ENCODE peak calls at places on chromosomes 4 and X, in seven cellular contexts. W is ascending aorta, E is GM23338, X is CD14-positive monocyte, B is ovary, G is GM06990, M is lower leg skin. J is an unnamed sample.

GRCh38 chr4:20354120-20354519 is 102.4 kb downstream of the SLIT2 start:
- DNase-seq in W (no peak), E (peak), X (no peak), B (no peak), G (no peak), M (no peak), J (no peak)

GRCh38 chr4:632391-632790 is 7.0 kb downstream of the PDE6B start:
- DNase-seq in W (no peak), E (no peak), X (peak), B (no peak), G (no peak), M (no peak), J (no peak)

GRCh38 chr4:794911-795725 is 30.8 kb downstream of the CPLX1 start:
- DNase-seq in W (no peak), E (peak), X (no peak), B (no peak), G (no peak), M (no peak), J (no peak)

GRCh38 chr4:78781086-78781630 is 5.0 kb downstream of the BMP2K start:
- DNase-seq in W (no peak), E (no peak), X (no peak), B (no peak), G (no peak), M (no peak), J (no peak)

GRCh38 chrX:105646592-105647372 is 175.6 kb upstream of the NRK start:
- DNase-seq in W (no peak), E (no peak), X (no peak), B (no peak), G (no peak), M (no peak), J (no peak)

GRCh38 chrX:115018040-115018647 is 728 bp upstream of the IL13RA2 start:
- DNase-seq in W (no peak), E (peak), X (no peak), B (no peak), G (no peak), M (no peak), J (no peak)

GRCh38 chrX:124435616-124436015 is 89.3 kb downstream of the SH2D1A start:
- DNase-seq in W (no peak), E (no peak), X (no peak), B (no peak), G (no peak), M (no peak), J (no peak)

GRCh38 chrX:1388651-1389050 is 3.3 kb downstream of the SLC25A6 start:
- DNase-seq in W (no peak), E (no peak), X (no peak), B (no peak), G (no peak), M (no peak), J (no peak)

GRCh38 chr4:66585767-66586166 is 915.5 kb upstream of the EPHA5 start:
- DNase-seq in W (no peak), E (no peak), X (no peak), B (no peak), G (no peak), M (no peak), J (no peak)

GRCh38 chr4:40856836-40857362 is 107.1 kb downstream of the NSUN7 start:
- DNase-seq in W (peak), E (peak), X (no peak), B (peak), G (peak), M (peak), J (no peak)

GRCh38 chr4:6716958-6717655 is 1.1 kb downstream of the BLOC1S4 start:
- DNase-seq in W (no peak), E (no peak), X (no peak), B (no peak), G (no peak), M (no peak), J (no peak)

GRCh38 chr4:6715704-6716017 is 313 bp upstream of the BLOC1S4 start:
- DNase-seq in W (no peak), E (no peak), X (no peak), B (no peak), G (no peak), M (no peak), J (no peak)

GRCh38 chr4:6714954-6715353 is 1.0 kb upstream of the BLOC1S4 start:
- DNase-seq in W (no peak), E (no peak), X (no peak), B (no peak), G (no peak), M (no peak), J (no peak)

GRCh38 chr4:6718932-6719610 is 3.1 kb downstream of the BLOC1S4 start:
- DNase-seq in W (no peak), E (no peak), X (no peak), B (no peak), G (no peak), M (no peak), J (no peak)

GRCh38 chr4:6716018-6716911 is at the start of gene BLOC1S4:
- DNase-seq in W (peak), E (peak), X (peak), B (peak), G (peak), M (peak), J (peak)
- TF ChIP-seq CTCF in W (peak), E (no peak), X (peak), B (peak), G (no peak), M (no peak), J (no peak)

DNA sequence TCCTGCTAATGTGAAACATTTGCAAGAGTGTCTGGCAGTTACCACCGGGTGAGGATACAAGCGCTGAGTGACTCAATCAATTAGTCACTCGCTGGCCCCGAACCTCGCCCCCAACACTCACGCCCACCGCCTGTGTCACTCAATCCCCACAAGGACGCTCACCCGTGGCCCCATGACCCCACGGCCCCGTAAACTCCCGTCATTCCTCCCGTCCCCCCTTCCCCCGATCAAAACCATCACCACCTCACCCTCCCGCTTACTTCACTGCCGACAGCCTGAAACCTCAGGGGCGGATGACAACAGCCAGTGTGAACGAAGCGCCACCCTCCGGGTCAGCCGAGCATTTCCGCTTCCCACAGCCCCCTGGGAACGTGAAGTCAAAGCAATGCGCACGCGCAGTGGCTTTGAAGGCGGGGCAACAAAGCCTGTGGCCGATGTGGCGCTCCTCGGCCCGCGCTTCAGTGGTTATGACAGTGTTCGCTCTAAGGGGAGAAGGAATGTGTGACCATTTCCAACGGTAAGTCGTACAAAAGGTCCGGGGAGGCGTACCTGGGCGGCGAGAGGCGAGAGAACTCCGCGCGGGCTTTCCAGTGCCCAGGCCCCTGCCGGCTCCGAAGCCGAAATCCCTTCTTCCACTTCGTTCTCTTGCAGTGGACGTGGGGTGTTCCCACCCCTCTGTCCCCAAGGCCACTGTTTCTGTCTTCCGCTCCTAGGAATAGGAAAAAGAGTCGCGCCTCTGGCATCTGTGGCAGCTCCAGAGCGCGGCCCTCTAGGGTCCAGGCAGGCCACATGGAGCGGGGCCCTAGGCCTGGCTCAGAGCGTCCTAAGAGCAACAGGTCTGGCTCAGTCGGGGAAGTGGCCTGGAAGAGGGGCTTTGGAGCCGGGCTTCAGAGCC is at the start of gene ZNF674:
- DNase-seq in W (peak), E (peak), X (peak), B (peak), G (peak), M (peak), J (peak)
- TF ChIP-seq CTCF in W (peak), E (peak), X (no peak), B (peak), G (no peak), M (no peak), J (no peak)

GRCh38 chr4:17324431-17324830 is 187.5 kb downstream of the QDPR start:
- DNase-seq in W (no peak), E (peak), X (no peak), B (peak), G (no peak), M (no peak), J (peak)
- TF ChIP-seq CTCF in W (peak), E (peak), X (peak), B (peak), G (peak), M (no peak), J (peak)

DNA sequence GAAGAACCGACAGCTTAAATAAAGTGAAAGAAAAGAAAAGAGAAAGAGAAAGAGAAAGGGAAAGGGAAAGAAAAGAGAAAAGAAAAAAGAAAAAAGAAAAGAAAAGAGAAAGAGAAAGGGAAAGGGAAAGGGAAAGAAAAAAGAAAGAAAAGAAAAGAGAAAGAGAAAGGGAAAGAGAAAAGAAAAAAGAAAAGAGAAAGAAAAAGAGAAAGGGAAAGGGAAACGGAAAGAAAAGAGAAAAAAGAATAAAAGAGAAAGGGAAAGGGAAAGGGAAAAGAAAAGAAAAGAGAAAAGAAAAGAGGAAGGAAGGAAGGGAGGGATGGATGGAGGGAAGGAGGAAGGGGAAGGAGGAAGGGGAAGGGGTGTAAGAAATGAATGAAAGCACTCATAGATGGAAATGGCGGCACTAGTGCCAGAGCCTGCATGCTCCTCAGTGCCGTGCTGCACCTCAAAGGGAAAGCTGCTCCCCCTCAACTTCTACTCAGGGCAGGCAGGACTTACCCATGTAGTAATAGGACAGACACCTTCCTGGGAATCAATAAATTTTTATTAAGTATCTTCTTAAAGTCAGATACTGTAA is 70.7 kb downstream of the AFAP1 start:
- DNase-seq in W (peak), E (no peak), X (no peak), B (no peak), G (no peak), M (no peak), J (no peak)
- TF ChIP-seq CTCF in W (no peak), E (no peak), X (peak), B (no peak), G (no peak), M (no peak), J (no peak)

DNA sequence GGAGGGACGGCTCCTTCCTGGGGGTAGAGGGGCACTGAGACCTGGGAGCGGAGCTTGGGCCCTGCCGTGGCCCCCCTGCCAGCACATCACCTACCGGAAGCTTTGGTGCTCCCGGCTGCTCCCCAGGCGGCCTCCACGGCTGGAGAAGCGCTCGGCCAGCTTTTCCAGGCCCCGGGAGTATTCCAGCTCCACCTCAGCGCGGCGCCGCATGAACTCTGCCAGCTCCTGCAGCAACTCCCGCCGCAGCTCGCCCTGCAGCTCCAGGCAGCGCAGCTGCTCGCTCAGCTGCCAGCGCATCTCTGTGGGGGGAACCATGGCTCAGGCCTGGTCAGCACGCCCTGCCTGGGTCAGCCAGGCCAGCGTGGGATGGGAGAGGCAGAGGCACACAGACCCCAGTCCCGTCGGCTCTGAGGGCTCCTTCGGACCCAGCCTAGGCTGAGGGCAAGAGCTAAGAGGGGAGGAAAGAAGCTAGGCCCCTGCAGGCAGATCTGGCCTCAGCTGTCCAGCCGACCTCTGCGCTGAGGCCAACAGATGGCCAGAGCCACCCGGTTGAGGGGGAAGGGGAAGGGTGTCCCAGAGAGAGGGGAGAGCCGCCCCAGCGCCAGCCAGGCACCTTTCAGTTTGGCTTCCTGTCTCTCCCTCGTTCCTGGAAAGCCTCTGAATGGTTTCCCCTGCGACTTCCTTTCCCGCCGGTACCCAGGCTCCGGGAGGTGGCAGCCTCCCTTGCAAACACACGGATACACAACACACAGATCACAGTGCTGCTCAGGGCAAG is 4.4 kb downstream of the ARHGAP4 start:
- DNase-seq in W (no peak), E (no peak), X (no peak), B (peak), G (no peak), M (no peak), J (no peak)
- TF ChIP-seq CTCF in W (no peak), E (no peak), X (no peak), B (no peak), G (no peak), M (no peak), J (no peak)